ENCODE peak calls at places on chromosomes 3 and 15, in six cellular contexts. P is NCI-H1694 treated with DMSO at 0.1 percent for 48 hours; M is ACHN; E is naive thymus-derived CD8-positive, alpha-beta T cell; S is uterus; G is AG04450. B is an unnamed sample.

GRCh38 chr3:135071483-135071882 is 276.4 kb downstream of the EPHB1 start:
- DNase-seq in P (no peak), M (no peak), E (no peak), S (no peak), G (no peak), B (no peak)

GRCh38 chr15:69149163-69149562 is 11.3 kb upstream of the GLCE start:
- DNase-seq in P (no peak), M (no peak), E (no peak), S (no peak), G (no peak), B (no peak)

GRCh38 chr3:12984023-12984823 is 89.0 kb downstream of the IQSEC1 start:
- DNase-seq in P (peak), M (peak), E (peak), S (peak), G (no peak), B (peak)

GRCh38 chr3:14273886-14274517 is 95.4 kb downstream of the LSM3 start:
- DNase-seq in P (no peak), M (peak), E (no peak), S (no peak), G (no peak), B (no peak)

GRCh38 chr3:99764377-99764776 is 53.3 kb upstream of the CMSS1 start:
- DNase-seq in P (no peak), M (no peak), E (no peak), S (no peak), G (no peak), B (no peak)

GRCh38 chr3:124409650-124410275 is 320.5 kb upstream of the UMPS start:
- DNase-seq in P (no peak), M (peak), E (no peak), S (no peak), G (peak), B (no peak)

GRCh38 chr3:184039414-184039813 is 7.9 kb downstream of the HTR3D start:
- DNase-seq in P (no peak), M (no peak), E (no peak), S (no peak), G (no peak), B (peak)

GRCh38 chr3:14657579-14657978 is 6.0 kb downstream of the CCDC174 start:
- DNase-seq in P (no peak), M (no peak), E (no peak), S (no peak), G (no peak), B (no peak)

GRCh38 chr3:97705739-97706138 is 58.8 kb upstream of the ARL6 start:
- DNase-seq in P (peak), M (no peak), E (no peak), S (no peak), G (no peak), B (no peak)

GRCh38 chr3:151357461-151357850 is 27.1 kb downstream of the P2RY12 start:
- DNase-seq in P (no peak), M (no peak), E (no peak), S (no peak), G (no peak), B (no peak)

GRCh38 chr3:10557783-10558373 is 52.5 kb upstream of the ATP2B2 start:
- DNase-seq in P (no peak), M (peak), E (no peak), S (no peak), G (no peak), B (no peak)

GRCh38 chr3:134126153-134126552 is 96.4 kb upstream of the SLCO2A1 start:
- DNase-seq in P (no peak), M (no peak), E (no peak), S (no peak), G (no peak), B (no peak)

GRCh38 chr15:77446840-77447390 is 26.2 kb downstream of the HMG20A start:
- DNase-seq in P (no peak), M (no peak), E (no peak), S (no peak), G (no peak), B (no peak)

GRCh38 chr3:53199834-53200233 is 38.8 kb downstream of the PRKCD start:
- DNase-seq in P (no peak), M (no peak), E (no peak), S (no peak), G (no peak), B (no peak)

GRCh38 chr3:71846189-71846588 is 61.2 kb upstream of the PROK2 start:
- DNase-seq in P (no peak), M (no peak), E (no peak), S (no peak), G (no peak), B (no peak)

GRCh38 chr3:94303897-94304296 is 241.0 kb downstream of the NSUN3 start:
- DNase-seq in P (no peak), M (peak), E (no peak), S (no peak), G (no peak), B (no peak)

GRCh38 chr15:31472636-31473383 is 146.2 kb downstream of the KLF13 start:
- DNase-seq in P (peak), M (no peak), E (peak), S (peak), G (no peak), B (no peak)

GRCh38 chr3:147864754-147865354 is 455.7 kb downstream of the ZIC1 start:
- DNase-seq in P (no peak), M (no peak), E (no peak), S (no peak), G (no peak), B (no peak)

GRCh38 chr15:70242962-70243685 is 145.4 kb upstream of the TLE3 start:
- DNase-seq in P (no peak), M (no peak), E (no peak), S (no peak), G (no peak), B (no peak)